ENCODE peak calls at places on chromosome 19, in seven cellular contexts. C, U, H, K, W, Z and M are unnamed samples.

GRCh38 chr19:28196961-28197360 is 1016.0 kb downstream of the UQCRFS1 start:
- DNase-seq in C (no peak), H (no peak), Z (no peak), W (no peak), U (no peak), K (no peak), M (no peak)

GRCh38 chr19:38253788-38254187 is 2.4 kb downstream of the PPP1R14A start:
- DNase-seq in Z (no peak), K (no peak), U (no peak), H (no peak), W (no peak), C (no peak), M (no peak)

GRCh38 chr19:3440082-3440481 is 40.2 kb downstream of the SMIM24 start:
- DNase-seq in U (peak; percentile 44), W (no peak), H (peak; percentile 45), K (peak; percentile 49), Z (no peak), C (peak; percentile 18), M (peak; percentile 51)

GRCh38 chr19:15820646-15821045 is 5.2 kb upstream of the OR10H1 start:
- DNase-seq in W (no peak), C (no peak), U (no peak), K (no peak), H (no peak), Z (no peak), M (no peak)

GRCh38 chr19:51259348-51260245 is 8.7 kb downstream of the SIGLECL1 start:
- DNase-seq in C (no peak), H (peak; percentile 58), K (peak; percentile 8), U (no peak), Z (no peak), W (peak; percentile 1), M (peak; percentile 8)

GRCh38 chr19:33248954-33249613 is 23.4 kb upstream of the SLC7A10 start:
- DNase-seq in U (no peak), K (no peak), Z (no peak), C (no peak), W (no peak), H (no peak), M (no peak)

GRCh38 chr19:1047696-1048147 is 7.8 kb downstream of the ABCA7 start:
- DNase-seq in W (no peak), H (no peak), Z (no peak), U (no peak), K (no peak), C (no peak), M (no peak)

GRCh38 chr19:14061081-14061749 is 661 bp downstream of the PALM3 start:
- DNase-seq in H (no peak), W (no peak), Z (no peak), K (no peak), C (no peak), U (no peak), M (no peak)

GRCh38 chr19:6730153-6730804 is 7.1 kb downstream of the GPR108 start:
- DNase-seq in C (no peak), Z (no peak), W (peak; percentile 21), K (no peak), U (no peak), H (peak; percentile 62), M (no peak)

GRCh38 chr19:33273881-33274662 is 28.3 kb downstream of the CEBPA start:
- DNase-seq in U (no peak), C (no peak), K (no peak), H (peak; percentile 70), Z (no peak), W (no peak), M (no peak)

GRCh38 chr19:55189424-55189823 is 9.3 kb upstream of the SYT5 start:
- DNase-seq in U (no peak), C (no peak), Z (no peak), W (peak; percentile 26), K (no peak), H (no peak), M (no peak)

GRCh38 chr19:54035215-54036178 is 28.2 kb downstream of the VSTM1 start:
- DNase-seq in W (peak; percentile 1), C (no peak), U (no peak), K (no peak), Z (no peak), H (peak; percentile 66), M (no peak)

GRCh38 chr19:1648156-1648925 is 4.1 kb downstream of the TCF3 start:
- DNase-seq in Z (no peak), H (no peak), U (no peak), C (no peak), K (no peak), W (no peak), M (no peak)

GRCh38 chr19:35882074-35882832 is 13.9 kb downstream of the APLP1 start:
- DNase-seq in K (peak; percentile 71), W (no peak), U (peak; percentile 20), Z (peak; percentile 61), H (peak; percentile 82), C (peak; percentile 90), M (peak; percentile 87)

GRCh38 chr19:1255186-1256161 is 7.1 kb downstream of the MIDN start:
- DNase-seq in K (no peak), U (no peak), H (peak; percentile 51), Z (no peak), C (no peak), W (peak; percentile 72), M (no peak)